ENCODE peak calls at places on chromosomes 11 and 22, in six cellular contexts. M is RWPE2; I is CD8-positive, alpha-beta memory T cell; Z is omental fat pad; N is astrocyte of the cerebellum; H is activated CD4-positive, alpha-beta T cell treated with anti-CD3 and anti-CD28 coated beads for 48 hours. E is an unnamed sample.
A peak's percentile ranks its signal among the peaks of the same experiment; 100 is the strongest.

GRCh38 chr11:121930004-121930965 is 185.7 kb downstream of the BLID start:
- DNase-seq in M (no peak), I (no peak), Z (no peak), N (no peak), H (no peak), E (no peak)

GRCh38 chr22:29609139-29609538 is 5.7 kb downstream of the NF2 start:
- DNase-seq in M (no peak), I (no peak), Z (no peak), N (no peak), H (no peak), E (no peak)

GRCh38 chr11:70158201-70158600 is 44.9 kb upstream of the FADD start:
- DNase-seq in M (no peak), I (no peak), Z (no peak), N (no peak), H (no peak), E (no peak)

GRCh38 chr11:75468534-75469340 is 35.7 kb upstream of the KLHL35 start:
- DNase-seq in M (no peak), I (no peak), Z (peak; percentile 55), N (peak; percentile 80), H (no peak), E (no peak)

GRCh38 chr22:45876136-45877035 is 100.6 kb downstream of the WNT7B start:
- DNase-seq in M (no peak), I (no peak), Z (peak; percentile 12), N (no peak), H (no peak), E (no peak)

GRCh38 chr11:10032991-10033390 is 261.0 kb downstream of the SBF2 start:
- DNase-seq in M (no peak), I (no peak), Z (no peak), N (no peak), H (no peak), E (no peak)

GRCh38 chr11:1511937-1512496 is 25.4 kb upstream of the MOB2 start:
- DNase-seq in M (peak; percentile 21), I (no peak), Z (no peak), N (no peak), H (no peak), E (no peak)

GRCh38 chr22:19819911-19820879 is 34.5 kb downstream of the GNB1L start:
- DNase-seq in M (no peak), I (no peak), Z (no peak), N (no peak), H (no peak), E (no peak)

GRCh38 chr11:115501895-115502589 is 2.2 kb downstream of the CADM1 start:
- DNase-seq in M (no peak), I (no peak), Z (no peak), N (no peak), H (peak; percentile 17), E (peak; percentile 22)

GRCh38 chr11:115636686-115637555 is 132.7 kb upstream of the CADM1 start:
- DNase-seq in M (no peak), I (no peak), Z (no peak), N (no peak), H (no peak), E (peak; percentile 74)

GRCh38 chr11:69127091-69127850 is 28.5 kb upstream of the SMIM38 start:
- DNase-seq in M (no peak), I (no peak), Z (no peak), N (no peak), H (no peak), E (no peak)

GRCh38 chr11:65660038-65660437 is 2.7 kb downstream of the RELA start:
- DNase-seq in M (no peak), I (no peak), Z (no peak), N (no peak), H (no peak), E (no peak)

GRCh38 chr11:31355131-31355530 is 14.4 kb downstream of the DCDC1 start:
- DNase-seq in M (no peak), I (no peak), Z (no peak), N (no peak), H (no peak), E (no peak)

GRCh38 chr11:130672911-130673310 is 224.5 kb downstream of the ADAMTS15 start:
- DNase-seq in M (no peak), I (no peak), Z (no peak), N (no peak), H (no peak), E (no peak)

GRCh38 chr22:29043906-29044575 is 17.6 kb downstream of the C22orf31 start:
- DNase-seq in M (no peak), I (no peak), Z (no peak), N (no peak), H (no peak), E (peak; percentile 51)

GRCh38 chr11:36254739-36255138 is 34.5 kb downstream of the COMMD9 start:
- DNase-seq in M (no peak), I (no peak), Z (no peak), N (no peak), H (no peak), E (peak; percentile 24)

GRCh38 chr11:12731841-12732336 is 57.7 kb downstream of the TEAD1 start:
- DNase-seq in M (no peak), I (no peak), Z (no peak), N (no peak), H (no peak), E (peak; percentile 86)

GRCh38 chr22:36085476-36086169 is 57.0 kb upstream of the RBFOX2 start:
- DNase-seq in M (no peak), I (no peak), Z (no peak), N (no peak), H (no peak), E (no peak)

GRCh38 chr11:129278586-129279319 is 86.6 kb upstream of the ARHGAP32 start:
- DNase-seq in M (no peak), I (no peak), Z (no peak), N (no peak), H (peak; percentile 13), E (no peak)

GRCh38 chr11:1881442-1882264 is 10.0 kb downstream of the PRR33 start:
- DNase-seq in M (no peak), I (no peak), Z (no peak), N (no peak), H (no peak), E (no peak)

GRCh38 chr11:100908746-100909145 is 220.9 kb downstream of the PGR start:
- DNase-seq in M (no peak), I (no peak), Z (no peak), N (peak; percentile 64), H (no peak), E (peak; percentile 66)

GRCh38 chr11:76322593-76323341 is 58.2 kb downstream of the THAP12 start:
- DNase-seq in M (no peak), I (no peak), Z (no peak), N (no peak), H (peak; percentile 16), E (no peak)

GRCh38 chr11:57475191-57475590 is 14.9 kb downstream of the RTN4RL2 start:
- DNase-seq in M (no peak), I (no peak), Z (no peak), N (no peak), H (no peak), E (no peak)

GRCh38 chr11:44456544-44457270 is 108.8 kb upstream of the CD82 start:
- DNase-seq in M (no peak), I (no peak), Z (no peak), N (no peak), H (no peak), E (no peak)

GRCh38 chr11:91653091-91653754 is 571.4 kb upstream of the FAT3 start:
- DNase-seq in M (no peak), I (no peak), Z (no peak), N (no peak), H (no peak), E (no peak)

GRCh38 chr22:50738649-50739227 is 734 bp downstream of the ACR start:
- DNase-seq in M (no peak), I (no peak), Z (no peak), N (no peak), H (peak; percentile 0), E (no peak)